ENCODE peak calls at places on chromosome 6, in ten cellular contexts. O is astrocyte of the spinal cord, P is AG04450, N is GM23338, M is left lung, X is foreskin fibroblast, E is pancreas, D is fibroblast of lung, T is IMR-90, S is colonic mucosa. C is an unnamed sample.

GRCh38 chr6:66496659-66497058 is 789.6 kb upstream of the EYS start:
- DNase-seq in P (no peak), X (peak), T (no peak), D (peak), S (no peak), E (no peak), N (peak), O (peak), M (no peak), C (peak)

GRCh38 chr6:17983712-17984111 is 3.7 kb downstream of the KIF13A start:
- DNase-seq in X (no peak), P (no peak), M (no peak), E (no peak), D (no peak), N (no peak), O (no peak), S (peak), T (no peak), C (no peak)

GRCh38 chr6:161378115-161378514 is 104.3 kb upstream of the AGPAT4 start:
- DNase-seq in T (no peak), D (no peak), O (no peak), N (no peak), E (no peak), P (no peak), S (no peak), M (no peak), X (no peak), C (no peak)

GRCh38 chr6:28960846-28961500 is 37.2 kb upstream of the TRIM27 start:
- DNase-seq in S (no peak), P (no peak), E (no peak), T (no peak), X (no peak), O (no peak), M (no peak), D (no peak), N (no peak), C (no peak)

GRCh38 chr6:90175627-90176538 is 120.8 kb downstream of the BACH2 start:
- DNase-seq in P (no peak), X (no peak), N (no peak), S (no peak), O (no peak), E (no peak), M (no peak), D (no peak), T (no peak), C (no peak)

GRCh38 chr6:39830444-39830843 is 38.3 kb downstream of the DAAM2 start:
- DNase-seq in N (no peak), M (no peak), X (no peak), D (no peak), O (no peak), S (no peak), P (no peak), E (no peak), T (no peak), C (no peak)

GRCh38 chr6:10082385-10082784 is 332.5 kb downstream of the TFAP2A start:
- DNase-seq in X (no peak), P (no peak), E (no peak), O (no peak), T (no peak), D (no peak), S (no peak), N (no peak), M (no peak), C (no peak)

GRCh38 chr6:10429638-10430427 is 15.0 kb upstream of the TFAP2A start:
- DNase-seq in D (peak), P (no peak), N (peak), X (peak), T (peak), S (no peak), O (no peak), E (no peak), M (no peak), C (no peak)

GRCh38 chr6:35275417-35275816 is 15.9 kb downstream of the ZNF76 start:
- DNase-seq in X (no peak), P (no peak), O (no peak), M (no peak), N (no peak), T (no peak), D (no peak), S (no peak), E (no peak), C (no peak)

GRCh38 chr6:81606965-81607381 is 145.5 kb downstream of the TENT5A start:
- DNase-seq in E (no peak), S (no peak), X (peak), N (no peak), O (peak), D (peak), T (peak), P (peak), M (no peak), C (no peak)

GRCh38 chr6:146861029-146861563 is 262.3 kb downstream of the ADGB start:
- DNase-seq in D (no peak), O (no peak), E (no peak), S (no peak), P (no peak), X (no peak), N (no peak), T (no peak), M (no peak), C (peak)

GRCh38 chr6:3517350-3517749 is 60.5 kb upstream of the SLC22A23 start:
- DNase-seq in T (peak), E (no peak), N (no peak), X (peak), O (peak), P (peak), M (no peak), S (no peak), D (peak), C (no peak)

GRCh38 chr6:155795173-155795796 is 339.6 kb upstream of the NOX3 start:
- DNase-seq in D (no peak), M (no peak), P (no peak), T (no peak), N (no peak), S (no peak), X (no peak), E (no peak), O (no peak), C (no peak)

GRCh38 chr6:31356946-31357466 is at the start of gene HLA-B:
- DNase-seq in N (peak), S (peak), P (peak), D (peak), E (peak), T (peak), M (peak), X (peak), O (peak), C (peak)

GRCh38 chr6:127120787-127121636 is 2.5 kb downstream of the RSPO3 start:
- DNase-seq in S (peak), M (peak), T (peak), O (peak), E (peak), N (peak), X (peak), P (peak), D (peak), C (peak)

GRCh38 chr6:131362070-131362469 is 211.0 kb upstream of the ARG1 start:
- DNase-seq in D (no peak), T (no peak), O (no peak), M (no peak), S (no peak), P (no peak), E (no peak), X (peak), N (no peak), C (no peak)

GRCh38 chr6:90247262-90247661 is 49.4 kb downstream of the BACH2 start:
- DNase-seq in D (no peak), S (no peak), X (no peak), P (no peak), T (no peak), M (no peak), N (no peak), E (no peak), O (no peak), C (no peak)

GRCh38 chr6:100433726-100434435 is 30.8 kb downstream of the SIM1 start:
- DNase-seq in O (no peak), T (no peak), P (no peak), X (no peak), M (no peak), E (no peak), S (no peak), D (no peak), N (no peak), C (no peak)

GRCh38 chr6:105810105-105810921 is 275.8 kb upstream of the PRDM1 start:
- DNase-seq in X (peak), N (peak), E (no peak), S (peak), O (peak), T (peak), M (peak), P (peak), D (peak), C (no peak)

GRCh38 chr6:20755631-20756030 is 221.4 kb downstream of the CDKAL1 start:
- DNase-seq in N (no peak), M (no peak), T (peak), S (no peak), O (peak), D (peak), E (no peak), P (no peak), X (peak), C (no peak)

GRCh38 chr6:52363222-52363867 is 1.4 kb downstream of the PAQR8 start:
- DNase-seq in M (no peak), P (no peak), D (no peak), O (no peak), X (peak), N (no peak), E (no peak), S (peak), T (peak), C (no peak)

GRCh38 chr6:69580696-69581095 is 216.1 kb downstream of the LMBRD1 start:
- DNase-seq in X (no peak), N (no peak), O (no peak), S (no peak), T (no peak), M (no peak), P (no peak), E (no peak), D (no peak), C (no peak)

GRCh38 chr6:97813881-97814280 is 530.9 kb upstream of the MMS22L start:
- DNase-seq in N (no peak), T (no peak), M (no peak), E (no peak), D (no peak), P (no peak), S (no peak), O (no peak), X (no peak), C (no peak)

GRCh38 chr6:165659945-165660862 is 2.8 kb downstream of the PDE10A start:
- DNase-seq in M (no peak), D (no peak), T (peak), S (no peak), P (no peak), N (peak), O (no peak), E (no peak), X (peak), C (no peak)

GRCh38 chr6:31202259-31203166 is 32.0 kb upstream of the POU5F1 start:
- DNase-seq in D (no peak), N (peak), M (no peak), E (no peak), X (no peak), O (no peak), P (no peak), T (no peak), S (peak), C (no peak)

GRCh38 chr6:108661430-108661829 is 100.7 kb downstream of the FOXO3 start:
- DNase-seq in T (peak), E (no peak), O (peak), M (no peak), D (peak), N (no peak), S (no peak), P (no peak), X (peak), C (no peak)

DNA sequence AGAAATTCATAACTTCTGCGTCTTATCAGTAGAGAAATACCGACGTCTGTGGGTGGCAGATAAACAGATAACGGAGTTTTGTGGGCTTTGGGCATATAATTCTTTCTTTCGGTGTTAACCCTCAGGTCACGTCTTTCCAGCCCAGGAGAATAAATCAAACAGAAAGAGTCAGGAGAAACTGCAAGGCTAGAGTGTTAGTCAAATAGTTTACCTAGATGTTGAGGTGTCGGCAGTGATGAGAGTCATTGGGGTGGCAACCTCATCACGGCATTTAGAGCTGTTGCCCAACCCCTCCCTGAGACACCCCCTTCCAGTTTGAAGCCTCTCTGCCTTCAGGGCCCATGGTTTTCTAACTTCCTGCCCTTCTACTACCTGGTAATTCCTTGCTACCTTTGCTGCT is 49.5 kb downstream of the ADTRP start:
- DNase-seq in E (no peak), T (no peak), O (no peak), P (no peak), X (no peak), S (no peak), N (no peak), D (no peak), M (no peak), C (no peak)
- H3K4me3 ChIP-seq in E (no peak), T (no peak), O (no peak), P (no peak), X (no peak), S (no peak), N (no peak), D (no peak), M (no peak), C (no peak)

GRCh38 chr6:139603554-139603953 is 229.1 kb upstream of the CITED2 start:
- DNase-seq in X (no peak), S (no peak), E (no peak), M (no peak), P (no peak), O (no peak), T (peak), N (no peak), D (no peak), C (no peak)
- H3K4me3 ChIP-seq in X (no peak), S (no peak), E (no peak), M (no peak), P (no peak), O (no peak), T (no peak), N (no peak), D (no peak), C (no peak)

GRCh38 chr6:26439552-26440125 is 665 bp upstream of the BTN3A3 start:
- DNase-seq in S (no peak), E (no peak), X (no peak), N (no peak), P (no peak), O (no peak), M (no peak), D (no peak), T (no peak), C (no peak)
- H3K4me3 ChIP-seq in S (no peak), E (peak), X (peak), N (no peak), P (peak), O (peak), M (peak), D (peak), T (peak), C (peak)

DNA sequence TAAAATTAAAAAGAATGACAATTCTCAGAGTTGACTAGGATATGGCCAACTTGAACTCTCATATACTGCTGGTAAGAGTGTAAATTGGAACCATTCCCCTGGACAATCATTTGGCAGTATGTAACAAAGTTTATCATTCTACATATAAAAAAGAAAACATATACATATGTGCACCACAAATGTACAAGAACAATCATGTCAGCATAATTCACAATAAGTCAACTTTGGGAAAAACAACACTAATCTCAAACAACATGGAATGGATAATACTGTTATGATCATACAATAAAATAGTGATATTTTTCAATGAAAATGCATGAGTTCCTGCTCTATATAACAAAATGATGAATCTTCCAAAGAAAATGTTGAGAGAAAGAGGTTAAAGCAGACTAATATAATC is 1078.7 kb upstream of the EPHA7 start:
- DNase-seq in M (no peak), T (no peak), E (no peak), S (no peak), X (no peak), P (no peak), D (no peak), O (no peak), N (no peak), C (no peak)
- H3K4me3 ChIP-seq in M (no peak), T (no peak), E (no peak), S (no peak), X (no peak), P (no peak), D (no peak), O (no peak), N (no peak), C (no peak)

GRCh38 chr6:110876170-110876773 is 1.7 kb downstream of the AMD1 start:
- DNase-seq in T (peak), P (peak), M (peak), E (peak), O (peak), N (peak), S (peak), X (peak), D (peak), C (no peak)

GRCh38 chr6:110877154-110877564 is 2.6 kb downstream of the AMD1 start:
- DNase-seq in S (no peak), O (peak), D (no peak), X (no peak), E (no peak), M (no peak), T (peak), N (no peak), P (no peak), C (no peak)

GRCh38 chr6:110880651-110881050 is 6.1 kb downstream of the AMD1 start:
- DNase-seq in S (no peak), T (no peak), E (no peak), N (no peak), O (no peak), D (no peak), P (no peak), X (no peak), M (no peak), C (no peak)

GRCh38 chr6:110877569-110877968 is 3.0 kb downstream of the AMD1 start:
- DNase-seq in S (no peak), O (no peak), M (no peak), X (no peak), D (no peak), E (no peak), P (no peak), T (no peak), N (no peak), C (no peak)

DNA sequence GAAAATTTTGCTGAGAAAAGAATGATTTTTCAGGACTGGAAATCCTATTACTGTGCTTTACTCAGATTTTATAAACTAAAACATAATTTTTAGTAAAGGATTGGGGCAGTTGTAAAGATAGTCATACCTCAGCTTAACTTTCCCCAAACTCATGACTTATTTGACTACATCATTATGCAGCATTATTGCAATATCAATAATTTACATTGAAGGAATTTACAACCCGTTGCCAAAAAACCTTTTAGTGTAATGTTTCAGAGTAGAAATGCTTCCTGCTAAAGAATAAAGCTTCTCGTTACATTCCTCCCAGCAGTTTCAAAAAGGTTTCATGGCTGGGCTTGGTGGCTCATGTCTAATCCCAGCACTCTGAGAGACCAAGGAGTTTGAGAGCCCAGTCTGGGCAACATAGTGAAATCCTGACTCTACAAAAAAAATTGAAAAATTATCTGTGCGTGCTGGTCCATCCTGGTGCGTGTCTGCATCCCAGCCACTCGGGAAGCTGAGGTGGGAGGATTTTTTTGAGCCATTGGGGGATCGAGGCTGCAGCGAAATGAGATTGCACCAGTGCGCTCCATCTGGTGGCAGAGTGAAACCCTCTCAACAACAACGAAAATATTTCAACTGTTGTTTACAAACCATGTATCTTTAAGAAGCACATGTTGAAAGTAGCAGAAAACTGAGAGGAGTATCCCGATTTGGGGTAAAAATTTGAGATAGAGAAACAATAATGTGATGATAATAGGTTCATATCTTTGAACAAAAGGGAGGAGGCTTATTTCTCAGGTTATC is 4.4 kb downstream of the AMD1 start:
- DNase-seq in N (peak), O (peak), M (no peak), E (no peak), X (peak), T (peak), S (peak), P (peak), D (peak), C (no peak)
- H3K4me3 ChIP-seq in N (peak), O (peak), M (no peak), E (no peak), X (peak), T (peak), S (no peak), P (peak), D (peak), C (peak)

GRCh38 chr6:114764866-114765265 is 422.0 kb upstream of the HS3ST5 start:
- DNase-seq in M (no peak), X (no peak), P (no peak), S (no peak), E (no peak), D (no peak), O (no peak), T (no peak), N (no peak), C (no peak)
- H3K4me3 ChIP-seq in M (no peak), X (no peak), P (no peak), S (no peak), E (no peak), D (no peak), O (no peak), T (no peak), N (no peak), C (no peak)

C was measured in LNCaP clone FGC.